ENCODE peak calls at places on chromosomes 5 and 9, in six cellular contexts. U, K, X, Z, L and F are unnamed samples.
A peak's percentile ranks its signal among the peaks of the same experiment; 100 is the strongest.

GRCh38 chr5:61048534-61048933 is 103.5 kb downstream of the NDUFAF2 start:
- DNase-seq in L (peak; percentile 96), Z (no peak), K (peak; percentile 92), U (no peak), X (no peak), F (no peak)

GRCh38 chr9:121707477-121708424 is 56.3 kb downstream of the DAB2IP start:
- DNase-seq in L (no peak), K (no peak), X (no peak), Z (no peak), U (no peak), F (no peak)

GRCh38 chr9:4272141-4272540 is 27.7 kb downstream of the GLIS3 start:
- DNase-seq in U (no peak), K (no peak), L (no peak), Z (no peak), X (no peak), F (no peak)

GRCh38 chr9:91694081-91694870 is 255.8 kb downstream of the ROR2 start:
- DNase-seq in Z (no peak), L (no peak), K (no peak), X (no peak), U (no peak), F (no peak)

GRCh38 chr5:145484195-145484594 is 350.9 kb downstream of the PRELID2 start:
- DNase-seq in L (peak; percentile 87), U (no peak), K (peak; percentile 92), X (no peak), Z (no peak), F (peak; percentile 60)

GRCh38 chr9:94056442-94056974 is 27.8 kb upstream of the PTPDC1 start:
- DNase-seq in X (no peak), Z (no peak), U (no peak), K (peak; percentile 76), L (peak; percentile 91), F (no peak)

GRCh38 chr5:123500476-123500875 is 11.5 kb upstream of the CSNK1G3 start:
- DNase-seq in X (no peak), Z (no peak), L (no peak), U (no peak), K (no peak), F (no peak)

GRCh38 chr5:36170869-36171424 is 19.0 kb downstream of the SKP2 start:
- DNase-seq in X (no peak), U (no peak), Z (no peak), K (no peak), L (no peak), F (no peak)

GRCh38 chr9:89477811-89478583 is 19.9 kb downstream of the SEMA4D start:
- DNase-seq in X (no peak), L (peak; percentile 82), Z (peak; percentile 17), K (peak; percentile 46), U (no peak), F (peak; percentile 31)

GRCh38 chr5:98791928-98792580 is 18.6 kb downstream of the RGMB start:
- DNase-seq in U (no peak), Z (no peak), X (no peak), L (no peak), K (no peak), F (peak; percentile 9)

GRCh38 chr5:63401434-63402046 is 560.7 kb downstream of the HTR1A start:
- DNase-seq in Z (peak; percentile 74), L (peak; percentile 17), K (peak; percentile 8), U (no peak), X (no peak), F (peak; percentile 13)

GRCh38 chr9:72857632-72858011 is 95.2 kb downstream of the ALDH1A1 start:
- DNase-seq in L (no peak), X (no peak), K (no peak), Z (no peak), U (no peak), F (no peak)

GRCh38 chr5:42949348-42950090 is 90.6 kb downstream of the ANXA2R start:
- DNase-seq in U (peak; percentile 66), Z (no peak), L (peak; percentile 87), K (peak; percentile 83), X (peak; percentile 92), F (peak; percentile 54)

GRCh38 chr5:147407094-147407681 is 102.7 kb downstream of the DPYSL3 start:
- DNase-seq in K (peak; percentile 73), L (peak; percentile 93), X (no peak), Z (no peak), U (no peak), F (no peak)

GRCh38 chr5:65066787-65067506 is 298.2 kb downstream of the CWC27 start:
- DNase-seq in Z (no peak), X (no peak), L (no peak), K (no peak), U (no peak), F (no peak)

DNA sequence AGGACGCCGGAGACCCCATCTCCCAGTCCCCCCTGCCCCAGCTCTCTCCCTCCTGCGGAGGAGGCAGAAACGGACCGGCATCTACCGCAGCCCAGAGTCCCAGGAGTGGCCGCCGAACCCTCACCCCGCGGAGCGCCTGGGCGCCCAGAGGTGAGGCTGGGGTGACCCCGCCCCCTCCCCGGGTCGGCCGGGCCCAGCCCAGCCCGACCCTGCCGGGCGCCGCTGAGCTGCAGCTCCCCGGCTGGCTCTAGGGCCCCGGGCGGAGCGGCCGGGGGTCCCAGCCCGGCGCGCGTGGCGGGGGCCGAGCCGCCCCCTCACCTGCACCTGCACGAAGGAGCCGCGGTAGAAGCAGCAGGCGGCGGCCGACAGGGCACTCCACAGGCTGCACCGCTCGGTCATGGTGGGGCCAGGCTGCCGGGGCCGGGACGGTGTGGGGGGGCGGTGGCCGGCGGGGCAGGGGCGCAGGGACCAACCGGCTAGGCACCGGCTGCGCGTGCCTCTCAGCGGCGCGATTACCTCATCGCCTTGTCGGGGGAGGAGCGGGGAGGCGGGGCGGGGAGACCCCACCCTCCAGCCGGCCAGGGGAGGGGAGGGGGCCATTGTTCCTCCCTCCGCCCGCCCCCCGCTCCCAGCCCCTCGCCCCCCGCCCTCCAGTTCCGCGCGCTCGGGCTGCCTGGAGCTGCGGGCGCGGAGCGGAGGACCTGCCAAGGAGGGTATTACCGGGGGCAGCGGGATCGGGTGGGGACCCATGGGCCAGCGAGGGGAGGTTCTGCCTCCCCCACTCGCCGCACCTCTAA is 19.9 kb upstream of the TOR2A start:
- DNase-seq in Z (no peak), X (no peak), U (no peak), L (no peak), K (no peak), F (no peak)
- H3K4me3 ChIP-seq in Z (no peak overlapping the region), X (peak overlapping the region; percentile 12), U (no peak overlapping the region), L (no peak overlapping the region), K (no peak overlapping the region), F (no peak overlapping the region)

GRCh38 chr9:129674229-129674628 is 8.8 kb downstream of the PRRX2 start:
- DNase-seq in Z (no peak), L (no peak), U (no peak), X (no peak), K (no peak), F (no peak)
- H3K4me1 ChIP-seq in Z (peaks cover 26% of the 10 kb centered on the region), L (no peaks in the 10 kb centered on the region), U (no peaks in the 10 kb centered on the region), X (no peaks in the 10 kb centered on the region), K (peaks cover 16% of the 10 kb centered on the region), F (no peaks in the 10 kb centered on the region)

GRCh38 chr5:175319199-175319598 is 124.8 kb downstream of the DRD1 start:
- DNase-seq in K (no peak), Z (no peak), L (no peak), X (no peak), U (no peak), F (no peak)
- H3K4me3 ChIP-seq in K (no peak overlapping the region), Z (no peak overlapping the region), L (no peak overlapping the region), X (no peak overlapping the region), U (no peak overlapping the region), F (no peak overlapping the region)

DNA sequence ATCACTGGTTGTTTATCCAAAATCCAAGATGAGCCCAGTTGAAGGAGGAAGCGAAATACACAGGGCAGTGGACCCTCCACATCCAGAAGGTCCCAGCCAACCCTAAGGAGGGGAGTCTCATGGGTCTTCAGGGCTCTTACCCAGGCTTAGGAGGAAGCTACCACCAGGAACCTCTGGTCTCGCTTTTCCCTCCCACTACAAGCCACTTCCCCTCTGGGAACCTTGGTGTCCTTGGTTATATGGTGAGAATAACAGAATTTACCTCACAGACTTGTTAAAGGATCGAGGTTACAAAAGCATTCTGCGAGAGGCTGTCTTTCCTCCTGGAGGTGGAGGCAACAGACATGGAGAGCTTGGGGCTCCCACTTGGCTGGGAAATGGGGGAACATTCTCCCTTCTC is 3.4 kb downstream of the HIGD2A start:
- DNase-seq in X (peak; percentile 42), L (no peak), U (no peak), K (no peak), Z (no peak), F (no peak)
- H3K4me1 ChIP-seq in X (peaks cover 23% of the 10 kb centered on the region), L (peaks cover 10% of the 10 kb centered on the region), U (peaks cover 10% of the 10 kb centered on the region), K (peaks cover 4% of the 10 kb centered on the region), Z (peaks cover 3% of the 10 kb centered on the region), F (peaks cover 5% of the 10 kb centered on the region)

DNA sequence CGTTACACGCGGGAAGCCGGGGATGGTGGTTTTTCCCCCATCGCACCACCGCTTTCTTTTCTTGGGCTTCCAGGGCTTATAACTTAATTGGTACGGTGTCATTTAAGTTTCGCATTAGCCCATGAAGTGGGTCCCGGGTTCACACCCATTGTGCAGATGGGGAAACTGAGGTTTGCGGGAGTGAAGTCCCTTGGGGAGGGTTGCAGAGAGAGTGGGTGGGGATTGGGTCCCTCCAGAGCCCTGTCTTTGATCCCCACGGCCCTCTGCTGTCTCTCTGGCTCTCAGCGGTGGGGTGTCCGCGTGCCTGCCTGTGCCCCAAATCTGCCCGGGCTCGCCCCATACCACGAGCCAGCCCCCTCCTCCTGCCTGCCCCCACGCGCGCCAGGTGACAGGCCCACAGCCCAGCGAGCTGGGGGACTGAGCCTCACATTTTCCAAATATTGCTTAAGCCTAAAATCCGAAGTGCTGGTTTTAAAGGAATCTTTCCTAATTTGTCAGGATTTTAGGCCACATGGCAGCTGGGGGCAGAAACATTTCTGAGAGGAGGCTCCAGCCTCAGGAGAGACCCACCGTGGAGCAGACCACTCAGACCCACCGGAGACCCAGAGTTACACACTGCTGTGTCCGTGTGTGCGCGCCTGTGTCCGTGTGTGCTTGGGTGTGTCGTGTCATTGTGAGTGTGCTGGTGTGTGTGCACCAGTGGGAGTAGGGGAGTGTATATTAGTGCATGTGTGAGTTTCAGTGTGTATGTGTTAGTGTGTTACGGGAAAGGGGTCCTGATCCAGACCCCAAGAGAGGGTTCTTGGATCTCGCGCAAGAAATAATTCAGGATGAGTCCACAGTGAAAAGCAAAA is 159.5 kb upstream of the IER5L start:
- DNase-seq in L (no peak), Z (no peak), K (no peak), U (no peak), X (no peak), F (no peak)
- H3K4me3 ChIP-seq in L (peak overlapping the region; percentile 42), Z (no peak overlapping the region), K (no peak overlapping the region), U (peak overlapping the region; percentile 52), X (peak overlapping the region; percentile 35), F (no peak overlapping the region)

GRCh38 chr5:151139646-151140045 is 17.9 kb downstream of the ANXA6 start:
- DNase-seq in Z (no peak), L (no peak), X (no peak), K (no peak), U (no peak), F (no peak)

GRCh38 chr5:151139015-151139414 is 18.6 kb downstream of the ANXA6 start:
- DNase-seq in K (no peak), Z (no peak), U (no peak), L (no peak), X (no peak), F (no peak)

GRCh38 chr5:151142933-151143332 is 14.6 kb downstream of the ANXA6 start:
- DNase-seq in L (no peak), K (no peak), Z (no peak), U (no peak), X (no peak), F (no peak)

GRCh38 chr5:151141535-151141934 is 16.0 kb downstream of the ANXA6 start:
- DNase-seq in L (peak; percentile 47), X (peak; percentile 85), K (peak; percentile 25), Z (no peak), U (no peak), F (no peak)

GRCh38 chr5:151140686-151141459 is 16.7 kb downstream of the ANXA6 start:
- DNase-seq in L (no peak), Z (no peak), X (no peak), U (no peak), K (no peak), F (no peak)
- H3K4me1 ChIP-seq in L (peaks cover 7% of the 10 kb centered on the region), Z (no peaks in the 10 kb centered on the region), X (peaks cover 72% of the 10 kb centered on the region), U (peaks cover 81% of the 10 kb centered on the region), K (peaks cover 2% of the 10 kb centered on the region), F (peaks cover 4% of the 10 kb centered on the region)

GRCh38 chr9:31969552-31969951 is 414.9 kb upstream of the ACO1 start:
- DNase-seq in U (no peak), L (no peak), X (no peak), K (no peak), Z (no peak), F (no peak)
- H3K4me3 ChIP-seq in U (no peak overlapping the region), L (no peak overlapping the region), X (no peak overlapping the region), K (no peak overlapping the region), Z (no peak overlapping the region), F (no peak overlapping the region)